ENCODE peak calls at places on chromosomes 12 and 14, in six cellular contexts. B is stimulated activated CD8-positive, alpha-beta memory T cell treated with anti-CD3 and anti-CD28 coated beads, Interleukin-4, amount 100 ng/mL, for 1 hour; M is NCI-H748 treated with DMSO at 0.1 percent for 48 hours; F is AG09309; Z is AG09319; V is left colon. K is an unnamed sample.

GRCh38 chr12:6688543-6688999 is 604 bp downstream of the ZNF384 start:
- DNase-seq in B (no peak), M (no peak), F (no peak), Z (no peak), V (peak; percentile 73), K (peak; percentile 50)

GRCh38 chr14:100241279-100241678 is 2.3 kb downstream of the YY1 start:
- DNase-seq in B (no peak), M (no peak), F (no peak), Z (no peak), V (no peak), K (no peak)

GRCh38 chr14:28762949-28763313 is 3.7 kb upstream of the FOXG1 start:
- DNase-seq in B (no peak), M (no peak), F (no peak), Z (no peak), V (no peak), K (no peak)

GRCh38 chr14:56782701-56783100 is 27.6 kb downstream of the OTX2 start:
- DNase-seq in B (no peak), M (no peak), F (no peak), Z (no peak), V (no peak), K (no peak)

GRCh38 chr12:94427520-94428381 is 31.9 kb downstream of the CEP83 start:
- DNase-seq in B (no peak), M (no peak), F (peak; percentile 32), Z (peak; percentile 42), V (peak; percentile 32), K (peak; percentile 61)

GRCh38 chr12:116538076-116538591 is 21.0 kb upstream of the MAP1LC3B2 start:
- DNase-seq in B (no peak), M (no peak), F (no peak), Z (no peak), V (no peak), K (no peak)

GRCh38 chr12:62375603-62376002 is 91.0 kb upstream of the MON2 start:
- DNase-seq in B (no peak), M (no peak), F (no peak), Z (no peak), V (no peak), K (no peak)

GRCh38 chr14:101721951-101722661 is 39.4 kb upstream of the PPP2R5C start:
- DNase-seq in B (peak; percentile 43), M (no peak), F (peak; percentile 45), Z (peak; percentile 39), V (peak; percentile 70), K (peak; percentile 54)

GRCh38 chr12:79927772-79928474 is 7.0 kb downstream of the PPP1R12A start:
- DNase-seq in B (no peak), M (no peak), F (no peak), Z (no peak), V (no peak), K (no peak)

GRCh38 chr14:54567224-54567633 is 301 bp downstream of the SAMD4A start:
- DNase-seq in B (no peak), M (no peak), F (no peak), Z (no peak), V (no peak), K (no peak)

GRCh38 chr14:93010543-93011541 is 87.9 kb downstream of the CHGA start:
- DNase-seq in B (no peak), M (peak; percentile 8), F (no peak), Z (no peak), V (no peak), K (no peak)

GRCh38 chr14:56816575-56817391 is 6.5 kb upstream of the OTX2 start:
- DNase-seq in B (no peak), M (no peak), F (no peak), Z (no peak), V (no peak), K (no peak)

GRCh38 chr12:94225924-94226630 is 77.7 kb downstream of the PLXNC1 start:
- DNase-seq in B (no peak), M (no peak), F (no peak), Z (no peak), V (no peak), K (no peak)

GRCh38 chr12:102426599-102427541 is 53.5 kb downstream of the IGF1 start:
- DNase-seq in B (no peak), M (no peak), F (no peak), Z (peak; percentile 8), V (no peak), K (no peak)

GRCh38 chr12:99200711-99201384 is 446.7 kb upstream of the GARIN6 start:
- DNase-seq in B (no peak), M (no peak), F (no peak), Z (no peak), V (no peak), K (no peak)

GRCh38 chr12:113747048-113747447 is 219.1 kb downstream of the RBM19 start:
- DNase-seq in B (no peak), M (no peak), F (no peak), Z (no peak), V (no peak), K (no peak)

GRCh38 chr12:15540025-15540424 is 217.7 kb downstream of the PTPRO start:
- DNase-seq in B (no peak), M (no peak), F (no peak), Z (no peak), V (no peak), K (no peak)

GRCh38 chr14:99699071-99699760 is 15.1 kb downstream of the CYP46A1 start:
- DNase-seq in B (no peak), M (no peak), F (no peak), Z (no peak), V (no peak), K (no peak)

GRCh38 chr12:124675881-124676688 is 108.7 kb upstream of the NCOR2 start:
- DNase-seq in B (no peak), M (no peak), F (no peak), Z (no peak), V (no peak), K (no peak)

GRCh38 chr14:99132821-99133562 is 139.0 kb downstream of the BCL11B start:
- DNase-seq in B (no peak), M (no peak), F (no peak), Z (no peak), V (no peak), K (no peak)

GRCh38 chr14:94643316-94644101 is 31.3 kb downstream of the SERPINA3 start:
- DNase-seq in B (no peak), M (no peak), F (no peak), Z (no peak), V (no peak), K (no peak)